ENCODE peak calls at places on chromosomes 2 and 18, in ten cellular contexts. One of them, this sample, is unnamed.

GRCh38 chr2:217289153-217289908 is 429.5 kb upstream of the TNP1 start:
- DNase-seq in WTC11: peak; percentile 60
- DNase-seq in GF-D8: no peak
- DNase-seq in A172: no peak
- DNase-seq in NCI-H146: peak; percentile 94
- DNase-seq in iPS DF 19.7: peak; percentile 30
- DNase-seq in NCI-H2081: peak; percentile 74
- DNase-seq in A549: no peak
- DNase-seq in sciatic nerve: no peak
- DNase-seq in neural crest cell: no peak
- DNase-seq in this sample: no peak

GRCh38 chr2:238231251-238231793 is 8.5 kb downstream of the HES6 start:
- DNase-seq in neural crest cell: peak; percentile 57
- DNase-seq in NCI-H146: peak; percentile 81
- DNase-seq in GF-D8: peak; percentile 49
- DNase-seq in NCI-H2081: no peak
- DNase-seq in A549: peak; percentile 38
- DNase-seq in iPS DF 19.7: no peak
- DNase-seq in WTC11: peak; percentile 84
- DNase-seq in sciatic nerve: no peak
- DNase-seq in A172: no peak
- DNase-seq in this sample: peak; percentile 48

GRCh38 chr2:166972002-166972401 is 83.7 kb downstream of the XIRP2 start:
- DNase-seq in WTC11: no peak
- DNase-seq in sciatic nerve: no peak
- DNase-seq in iPS DF 19.7: no peak
- DNase-seq in GF-D8: no peak
- DNase-seq in A172: no peak
- DNase-seq in A549: no peak
- DNase-seq in neural crest cell: no peak
- DNase-seq in NCI-H2081: no peak
- DNase-seq in NCI-H146: no peak
- DNase-seq in this sample: no peak

GRCh38 chr2:216661639-216662375 is 28.6 kb downstream of the IGFBP2 start:
- DNase-seq in NCI-H2081: no peak
- DNase-seq in neural crest cell: no peak
- DNase-seq in GF-D8: no peak
- DNase-seq in iPS DF 19.7: no peak
- DNase-seq in A549: peak; percentile 12
- DNase-seq in A172: no peak
- DNase-seq in NCI-H146: no peak
- DNase-seq in WTC11: no peak
- DNase-seq in sciatic nerve: no peak
- DNase-seq in this sample: peak; percentile 14

GRCh38 chr2:170965446-170966225 is 36.6 kb downstream of the GORASP2 start:
- DNase-seq in NCI-H2081: no peak
- DNase-seq in iPS DF 19.7: no peak
- DNase-seq in WTC11: no peak
- DNase-seq in sciatic nerve: no peak
- DNase-seq in A549: no peak
- DNase-seq in GF-D8: no peak
- DNase-seq in neural crest cell: no peak
- DNase-seq in NCI-H146: no peak
- DNase-seq in A172: peak; percentile 68
- DNase-seq in this sample: no peak

GRCh38 chr2:69386376-69386775 is 651 bp downstream of the GFPT1 start:
- DNase-seq in neural crest cell: no peak
- DNase-seq in A172: no peak
- DNase-seq in GF-D8: no peak
- DNase-seq in NCI-H146: peak; percentile 37
- DNase-seq in A549: no peak
- DNase-seq in NCI-H2081: no peak
- DNase-seq in sciatic nerve: no peak
- DNase-seq in WTC11: no peak
- DNase-seq in iPS DF 19.7: no peak
- DNase-seq in this sample: peak; percentile 30

GRCh38 chr2:185337033-185337432 is 401.6 kb upstream of the FSIP2 start:
- DNase-seq in WTC11: no peak
- DNase-seq in neural crest cell: no peak
- DNase-seq in A172: no peak
- DNase-seq in NCI-H146: no peak
- DNase-seq in sciatic nerve: no peak
- DNase-seq in iPS DF 19.7: no peak
- DNase-seq in A549: no peak
- DNase-seq in GF-D8: no peak
- DNase-seq in NCI-H2081: no peak
- DNase-seq in this sample: no peak

GRCh38 chr2:47950340-47951280 is 44.3 kb upstream of the FBXO11 start:
- DNase-seq in NCI-H146: no peak
- DNase-seq in iPS DF 19.7: no peak
- DNase-seq in neural crest cell: no peak
- DNase-seq in NCI-H2081: no peak
- DNase-seq in WTC11: no peak
- DNase-seq in A549: no peak
- DNase-seq in A172: no peak
- DNase-seq in sciatic nerve: no peak
- DNase-seq in GF-D8: no peak
- DNase-seq in this sample: no peak

GRCh38 chr18:66560092-66560491 is 43.8 kb downstream of the CDH19 start:
- DNase-seq in WTC11: no peak
- DNase-seq in A172: peak; percentile 19
- DNase-seq in iPS DF 19.7: no peak
- DNase-seq in A549: peak; percentile 51
- DNase-seq in sciatic nerve: no peak
- DNase-seq in neural crest cell: peak; percentile 13
- DNase-seq in NCI-H2081: peak; percentile 73
- DNase-seq in GF-D8: no peak
- DNase-seq in NCI-H146: peak; percentile 68
- DNase-seq in this sample: peak; percentile 1

GRCh38 chr2:9406529-9407362 is 16.6 kb downstream of the ITGB1BP1 start:
- DNase-seq in GF-D8: no peak
- DNase-seq in sciatic nerve: peak; percentile 54
- DNase-seq in iPS DF 19.7: no peak
- DNase-seq in A549: no peak
- DNase-seq in WTC11: no peak
- DNase-seq in NCI-H146: no peak
- DNase-seq in NCI-H2081: no peak
- DNase-seq in A172: no peak
- DNase-seq in neural crest cell: no peak
- DNase-seq in this sample: no peak

GRCh38 chr2:151350579-151351195 is 6.7 kb upstream of the TNFAIP6 start:
- DNase-seq in WTC11: no peak
- DNase-seq in GF-D8: no peak
- DNase-seq in NCI-H146: no peak
- DNase-seq in NCI-H2081: no peak
- DNase-seq in A549: no peak
- DNase-seq in sciatic nerve: no peak
- DNase-seq in A172: peak; percentile 60
- DNase-seq in iPS DF 19.7: no peak
- DNase-seq in neural crest cell: no peak
- DNase-seq in this sample: no peak

GRCh38 chr18:37636831-37637230 is 71.2 kb upstream of the CELF4 start:
- DNase-seq in iPS DF 19.7: no peak
- DNase-seq in A172: no peak
- DNase-seq in NCI-H146: no peak
- DNase-seq in NCI-H2081: no peak
- DNase-seq in A549: no peak
- DNase-seq in WTC11: no peak
- DNase-seq in sciatic nerve: no peak
- DNase-seq in neural crest cell: no peak
- DNase-seq in GF-D8: no peak
- DNase-seq in this sample: no peak

GRCh38 chr2:233114421-233114861 is 54.3 kb downstream of the INPP5D start:
- DNase-seq in NCI-H146: no peak
- DNase-seq in WTC11: no peak
- DNase-seq in iPS DF 19.7: no peak
- DNase-seq in neural crest cell: no peak
- DNase-seq in A549: no peak
- DNase-seq in GF-D8: no peak
- DNase-seq in A172: no peak
- DNase-seq in NCI-H2081: no peak
- DNase-seq in sciatic nerve: no peak
- DNase-seq in this sample: no peak

GRCh38 chr2:240670950-240671349 is 11.7 kb downstream of the AQP12B start:
- DNase-seq in iPS DF 19.7: no peak
- DNase-seq in GF-D8: no peak
- DNase-seq in WTC11: no peak
- DNase-seq in NCI-H2081: no peak
- DNase-seq in sciatic nerve: no peak
- DNase-seq in A549: no peak
- DNase-seq in neural crest cell: no peak
- DNase-seq in NCI-H146: no peak
- DNase-seq in A172: no peak
- DNase-seq in this sample: no peak

GRCh38 chr2:203453858-203454451 is 81.1 kb downstream of the RAPH1 start:
- DNase-seq in sciatic nerve: no peak
- DNase-seq in A172: peak; percentile 49
- DNase-seq in WTC11: no peak
- DNase-seq in NCI-H2081: peak; percentile 49
- DNase-seq in GF-D8: no peak
- DNase-seq in NCI-H146: peak; percentile 39
- DNase-seq in A549: peak; percentile 64
- DNase-seq in iPS DF 19.7: no peak
- DNase-seq in neural crest cell: peak; percentile 18
- DNase-seq in this sample: peak; percentile 66

GRCh38 chr2:219560037-219560892 is 11.1 kb downstream of the OBSL1 start:
- DNase-seq in neural crest cell: no peak
- DNase-seq in iPS DF 19.7: no peak
- DNase-seq in A172: no peak
- DNase-seq in NCI-H2081: no peak
- DNase-seq in A549: no peak
- DNase-seq in sciatic nerve: no peak
- DNase-seq in NCI-H146: no peak
- DNase-seq in GF-D8: no peak
- DNase-seq in WTC11: no peak
- DNase-seq in this sample: no peak

GRCh38 chr2:203619192-203619878 is 84.2 kb upstream of the RAPH1 start:
- DNase-seq in WTC11: no peak
- DNase-seq in neural crest cell: no peak
- DNase-seq in NCI-H2081: no peak
- DNase-seq in sciatic nerve: no peak
- DNase-seq in A172: no peak
- DNase-seq in NCI-H146: no peak
- DNase-seq in A549: no peak
- DNase-seq in GF-D8: no peak
- DNase-seq in iPS DF 19.7: no peak
- DNase-seq in this sample: no peak

GRCh38 chr2:158539176-158539895 is 82.6 kb downstream of the PKP4 start:
- DNase-seq in NCI-H2081: peak; percentile 90
- DNase-seq in iPS DF 19.7: no peak
- DNase-seq in NCI-H146: peak; percentile 86
- DNase-seq in A549: peak; percentile 59
- DNase-seq in neural crest cell: no peak
- DNase-seq in sciatic nerve: no peak
- DNase-seq in GF-D8: peak; percentile 25
- DNase-seq in WTC11: no peak
- DNase-seq in A172: peak; percentile 66
- DNase-seq in this sample: no peak

GRCh38 chr18:78208052-78208451 is 771.6 kb upstream of the SALL3 start:
- DNase-seq in A549: no peak
- DNase-seq in A172: no peak
- DNase-seq in iPS DF 19.7: no peak
- DNase-seq in GF-D8: no peak
- DNase-seq in NCI-H146: no peak
- DNase-seq in NCI-H2081: no peak
- DNase-seq in neural crest cell: no peak
- DNase-seq in WTC11: no peak
- DNase-seq in sciatic nerve: no peak
- DNase-seq in this sample: no peak

GRCh38 chr18:47756364-47757016 is 174.0 kb downstream of the SMAD2 start:
- DNase-seq in neural crest cell: peak; percentile 80
- DNase-seq in A549: peak; percentile 64
- DNase-seq in iPS DF 19.7: no peak
- DNase-seq in sciatic nerve: peak; percentile 74
- DNase-seq in A172: peak; percentile 18
- DNase-seq in NCI-H146: peak; percentile 88
- DNase-seq in GF-D8: no peak
- DNase-seq in WTC11: peak; percentile 83
- DNase-seq in NCI-H2081: peak; percentile 62
- DNase-seq in this sample: peak; percentile 65

GRCh38 chr18:46096651-46097300 is 1.3 kb downstream of the ATP5F1A start:
- DNase-seq in WTC11: no peak
- DNase-seq in neural crest cell: no peak
- DNase-seq in A549: peak; percentile 15
- DNase-seq in A172: no peak
- DNase-seq in NCI-H146: no peak
- DNase-seq in iPS DF 19.7: no peak
- DNase-seq in GF-D8: no peak
- DNase-seq in sciatic nerve: no peak
- DNase-seq in NCI-H2081: no peak
- DNase-seq in this sample: peak; percentile 65

GRCh38 chr2:16862474-16862873 is 196.8 kb upstream of the CYRIA start:
- DNase-seq in NCI-H146: no peak
- DNase-seq in neural crest cell: no peak
- DNase-seq in GF-D8: no peak
- DNase-seq in A549: no peak
- DNase-seq in A172: no peak
- DNase-seq in sciatic nerve: no peak
- DNase-seq in iPS DF 19.7: no peak
- DNase-seq in NCI-H2081: no peak
- DNase-seq in WTC11: no peak
- DNase-seq in this sample: no peak

GRCh38 chr18:38900445-38900844 is 1334.8 kb upstream of the CELF4 start:
- DNase-seq in NCI-H146: no peak
- DNase-seq in A549: no peak
- DNase-seq in A172: no peak
- DNase-seq in neural crest cell: no peak
- DNase-seq in NCI-H2081: no peak
- DNase-seq in WTC11: no peak
- DNase-seq in iPS DF 19.7: no peak
- DNase-seq in sciatic nerve: no peak
- DNase-seq in GF-D8: no peak
- DNase-seq in this sample: no peak

GRCh38 chr18:59044855-59045254 is 94.8 kb upstream of the SEC11C start:
- DNase-seq in NCI-H2081: no peak
- DNase-seq in iPS DF 19.7: no peak
- DNase-seq in GF-D8: no peak
- DNase-seq in neural crest cell: no peak
- DNase-seq in A172: no peak
- DNase-seq in A549: no peak
- DNase-seq in NCI-H146: no peak
- DNase-seq in WTC11: no peak
- DNase-seq in sciatic nerve: no peak
- DNase-seq in this sample: no peak

GRCh38 chr18:34738173-34738894 is 28.2 kb downstream of the DTNA start:
- DNase-seq in WTC11: no peak
- DNase-seq in NCI-H146: peak; percentile 40
- DNase-seq in iPS DF 19.7: no peak
- DNase-seq in GF-D8: no peak
- DNase-seq in NCI-H2081: peak; percentile 28
- DNase-seq in A549: peak; percentile 1
- DNase-seq in neural crest cell: no peak
- DNase-seq in sciatic nerve: no peak
- DNase-seq in A172: peak; percentile 67
- DNase-seq in this sample: no peak

This sample was measured in GM12865.